ENCODE peak calls at places on chromosomes 12 and 14, in five cellular contexts. F, X, U, H and K are unnamed samples.

GRCh38 chr14:91140672-91141071 is 26.8 kb downstream of the DGLUCY start:
- DNase-seq in U (no peak), X (peak), H (peak), F (no peak), K (no peak)

GRCh38 chr12:100668939-100669536 is 95.6 kb downstream of the GAS2L3 start:
- DNase-seq in F (peak), U (no peak), H (peak), X (peak), K (peak)

GRCh38 chr12:29709641-29710040 is 74.1 kb downstream of the TMTC1 start:
- DNase-seq in U (no peak), F (no peak), X (no peak), H (no peak), K (no peak)

GRCh38 chr12:51911788-51912711 is 4.7 kb downstream of the ACVRL1 start:
- DNase-seq in F (no peak), U (no peak), H (no peak), X (peak), K (no peak)

GRCh38 chr14:24426912-24427536 is 2.4 kb downstream of the CBLN3 start:
- DNase-seq in H (no peak), X (no peak), U (no peak), F (no peak), K (no peak)

GRCh38 chr14:87430810-87431209 is 562.2 kb downstream of the GALC start:
- DNase-seq in H (no peak), F (no peak), U (no peak), X (no peak), K (peak)

GRCh38 chr14:71175491-71175890 is 268.2 kb downstream of the PCNX1 start:
- DNase-seq in X (no peak), H (no peak), F (no peak), U (no peak), K (no peak)

GRCh38 chr14:77979666-77980351 is 179.9 kb downstream of the ADCK1 start:
- DNase-seq in H (peak), X (peak), U (no peak), F (no peak), K (peak)

GRCh38 chr12:25480145-25480544 is 72.9 kb downstream of the LMNTD1 start:
- DNase-seq in X (no peak), H (no peak), F (no peak), U (no peak), K (no peak)

GRCh38 chr12:16531623-16532022 is 74.3 kb downstream of the LMO3 start:
- DNase-seq in U (no peak), X (no peak), H (peak), F (no peak), K (no peak)

GRCh38 chr14:20564501-20564997 is 3.7 kb upstream of the RNASE9 start:
- DNase-seq in U (no peak), X (no peak), H (no peak), F (no peak), K (no peak)

GRCh38 chr14:51727526-51727925 is 75.8 kb downstream of the FRMD6 start:
- DNase-seq in F (no peak), U (no peak), X (no peak), H (no peak), K (no peak)

GRCh38 chr12:32454075-32454474 is 54.7 kb downstream of the FGD4 start:
- DNase-seq in F (no peak), H (peak), U (no peak), X (no peak), K (no peak)

GRCh38 chr12:75909714-75910451 is 121.7 kb downstream of the PHLDA1 start:
- DNase-seq in H (no peak), X (no peak), F (no peak), U (no peak), K (no peak)
- TF ChIP-seq CTCF in H (no peak), X (no peak), F (no peak), U (no peak), K (no peak)

GRCh38 chr14:64715146-64715627 is 11.0 kb downstream of the PLEKHG3 start:
- DNase-seq in H (no peak), F (no peak), X (peak), U (no peak), K (no peak)
- H3K4me3 ChIP-seq in H (no peak), F (no peak), X (no peak), U (no peak), K (no peak)

DNA sequence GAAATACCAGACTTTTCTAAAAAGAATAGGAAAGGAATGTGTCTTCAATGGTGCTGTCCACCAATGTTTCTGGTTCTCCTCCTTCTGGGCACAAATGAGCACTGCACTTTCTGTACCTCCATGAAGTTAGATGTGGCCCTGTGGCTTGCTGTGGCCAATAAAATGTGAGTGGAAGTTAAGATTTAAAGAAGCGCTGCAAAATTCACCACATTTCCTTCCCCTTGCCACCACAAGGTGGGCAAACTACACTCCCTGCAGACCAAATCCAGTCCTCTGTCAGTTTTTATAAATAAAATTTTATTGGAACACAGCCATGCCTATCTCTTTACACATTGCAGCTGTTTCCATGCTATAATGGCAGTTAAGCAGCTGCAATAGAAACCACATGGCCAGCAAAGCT is 141.4 kb upstream of the TMPO start:
- DNase-seq in F (no peak), H (peak), U (no peak), X (no peak), K (no peak)
- TF ChIP-seq CTCF in F (no peak), H (peak), U (peak), X (peak), K (peak)

GRCh38 chr12:30795410-30795659 is 40.6 kb upstream of the CAPRIN2 start:
- DNase-seq in H (peak), X (no peak), F (no peak), U (no peak), K (no peak)
- H3K4me3 ChIP-seq in H (peak), X (no peak), F (no peak), U (peak), K (peak)

GRCh38 chr14:96934961-96935360 is 137.8 kb downstream of the VRK1 start:
- DNase-seq in H (no peak), F (no peak), U (no peak), X (no peak), K (no peak)

GRCh38 chr14:96940009-96940408 is 142.8 kb downstream of the VRK1 start:
- DNase-seq in F (no peak), U (no peak), X (no peak), H (no peak), K (no peak)

GRCh38 chr14:96944297-96944696 is 147.1 kb downstream of the VRK1 start:
- DNase-seq in F (no peak), X (no peak), H (no peak), U (no peak), K (no peak)

GRCh38 chr14:96938946-96939345 is 141.8 kb downstream of the VRK1 start:
- DNase-seq in X (no peak), U (no peak), H (no peak), F (no peak), K (no peak)
- TF ChIP-seq CTCF in X (peak), U (no peak), H (no peak), F (peak), K (peak)

GRCh38 chr12:105907982-105908381 is 230.8 kb downstream of the NUAK1 start:
- DNase-seq in U (no peak), H (no peak), X (no peak), F (no peak), K (no peak)
- H3K4me3 ChIP-seq in U (no peak), H (no peak), X (no peak), F (no peak), K (no peak)

DNA sequence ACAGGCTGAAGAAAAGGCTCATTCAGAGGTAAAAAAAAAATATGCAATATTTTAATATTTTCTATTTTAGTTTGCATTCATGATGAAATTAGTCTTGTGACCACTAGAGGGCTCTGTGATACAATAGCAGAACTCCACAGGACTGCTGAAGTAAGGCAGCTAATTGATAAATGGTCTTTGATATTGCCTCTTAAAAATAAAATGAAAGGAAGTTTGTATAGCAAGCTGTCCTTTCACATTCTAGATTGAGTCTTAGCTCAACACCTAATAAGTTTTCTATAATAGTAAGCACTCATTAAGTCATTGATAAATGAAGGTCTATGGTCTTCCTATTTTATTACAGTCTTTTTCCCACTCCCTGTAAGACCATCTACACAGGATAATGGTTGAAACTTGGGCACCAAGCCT is 315.7 kb downstream of the NAV3 start:
- DNase-seq in X (no peak), U (no peak), H (peak), F (no peak), K (peak)
- TF ChIP-seq CTCF in X (peak), U (peak), H (peak), F (peak), K (peak)